ENCODE peak calls at places on chromosomes 5 and 9, in five cellular contexts. O is tibial nerve; Z is ovary; X is effector memory CD4-positive, alpha-beta T cell; S is aorta. M is an unnamed sample.
A peak's percentile ranks its signal among the peaks of the same experiment; 100 is the strongest.

GRCh38 chr9:68631811-68632210 is 73.2 kb upstream of the PIP5K1B start:
- DNase-seq in O (no peak), Z (no peak), X (no peak), S (no peak), M (no peak)

GRCh38 chr9:94782367-94783120 is 56.0 kb downstream of the AOPEP start:
- DNase-seq in O (no peak), Z (no peak), X (no peak), S (no peak), M (no peak)

GRCh38 chr5:156778139-156778696 is 71.9 kb upstream of the PPP1R2B start:
- DNase-seq in O (no peak), Z (no peak), X (no peak), S (no peak), M (no peak)

GRCh38 chr5:125326114-125326513 is 579.7 kb upstream of the ZNF608 start:
- DNase-seq in O (peak; percentile 46), Z (no peak), X (no peak), S (no peak), M (peak; percentile 87)

GRCh38 chr5:113378960-113379541 is 55.7 kb downstream of the TSSK1B start:
- DNase-seq in O (peak; percentile 56), Z (peak; percentile 35), X (peak; percentile 6), S (peak; percentile 58), M (peak; percentile 75)

GRCh38 chr9:91275641-91276040 is 86.1 kb downstream of the AUH start:
- DNase-seq in O (no peak), Z (no peak), X (no peak), S (no peak), M (no peak)

GRCh38 chr5:109416882-109417281 is 7.1 kb upstream of the PJA2 start:
- DNase-seq in O (no peak), Z (no peak), X (no peak), S (no peak), M (no peak)

GRCh38 chr9:125942111-125942510 is 194.9 kb downstream of the PBX3 start:
- DNase-seq in O (no peak), Z (no peak), X (no peak), S (no peak), M (peak; percentile 28)

GRCh38 chr9:132295181-132295580 is 59.6 kb downstream of the SETX start:
- DNase-seq in O (no peak), Z (no peak), X (no peak), S (no peak), M (no peak)

GRCh38 chr5:160001457-160001856 is 7.5 kb upstream of the TTC1 start:
- DNase-seq in O (no peak), Z (no peak), X (no peak), S (no peak), M (no peak)

GRCh38 chr9:8799231-8800014 is 999.8 kb upstream of the DMAC1 start:
- DNase-seq in O (no peak), Z (no peak), X (no peak), S (no peak), M (no peak)

GRCh38 chr5:102722930-102723329 is 32.2 kb upstream of the PAM start:
- DNase-seq in O (no peak), Z (no peak), X (no peak), S (no peak), M (peak; percentile 28)

GRCh38 chr5:61450170-61450815 is 118.2 kb downstream of the ZSWIM6 start:
- DNase-seq in O (peak; percentile 43), Z (no peak), X (no peak), S (peak; percentile 42), M (peak; percentile 80)

DNA sequence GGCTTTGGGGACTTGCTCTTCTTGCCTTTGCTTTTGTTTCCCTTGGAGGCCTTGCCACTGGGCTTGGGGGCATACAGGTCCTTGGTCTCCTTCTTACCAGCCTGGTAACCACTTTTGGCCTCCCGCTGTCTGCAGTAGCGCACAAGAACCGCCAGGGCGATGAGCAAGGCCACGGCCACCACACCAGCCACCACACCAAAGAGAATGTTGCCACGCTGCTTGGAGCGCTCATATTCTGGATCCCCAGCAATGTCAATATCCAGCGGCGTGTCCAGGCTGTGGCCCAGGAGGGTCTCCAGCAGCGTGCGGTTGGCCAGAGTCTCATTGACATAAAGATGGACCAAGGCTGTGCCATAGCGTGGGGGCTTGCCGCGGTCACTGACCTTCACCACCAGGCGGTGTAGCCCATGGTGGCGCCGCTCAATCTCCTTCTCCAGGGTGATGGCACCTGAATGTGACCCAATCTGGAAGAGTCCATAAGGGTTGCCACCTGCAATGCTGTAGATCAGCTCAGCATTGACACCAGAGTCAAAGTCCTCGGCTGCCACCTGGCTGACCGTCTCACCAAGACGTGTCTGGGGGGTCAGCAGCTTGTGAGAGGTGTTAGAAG is 14.5 kb downstream of the PCDH1 start:
- DNase-seq in O (no peak), Z (no peak), X (no peak), S (no peak), M (no peak)
- H3K4me3 ChIP-seq in O (no peak overlapping the region), Z (no peak overlapping the region), X (no peak overlapping the region), S (no peak overlapping the region), M (no peak overlapping the region)

GRCh38 chr9:96553070-96553469 is 66.6 kb downstream of the CDC14B start:
- DNase-seq in O (no peak), Z (no peak), X (no peak), S (no peak), M (peak; percentile 68)
- H3K4me3 ChIP-seq in O (no peak overlapping the region), Z (no peak overlapping the region), X (no peak overlapping the region), S (no peak overlapping the region), M (no peak overlapping the region)

GRCh38 chr5:171340491-171340890 is 31.4 kb downstream of the TLX3 start:
- DNase-seq in O (no peak), Z (no peak), X (no peak), S (no peak), M (no peak)
- H3K4me3 ChIP-seq in O (no peak overlapping the region), Z (no peak overlapping the region), X (no peak overlapping the region), S (no peak overlapping the region), M (no peak overlapping the region)

GRCh38 chr9:134396258-134396742 is 70.0 kb downstream of the RXRA start:
- DNase-seq in O (no peak), Z (no peak), X (peak; percentile 40), S (no peak), M (no peak)

GRCh38 chr9:134398756-134399155 is 72.5 kb downstream of the RXRA start:
- DNase-seq in O (no peak), Z (no peak), X (no peak), S (no peak), M (no peak)

GRCh38 chr9:134395002-134395517 is 68.8 kb downstream of the RXRA start:
- DNase-seq in O (no peak), Z (no peak), X (no peak), S (no peak), M (no peak)

GRCh38 chr9:134395727-134396257 is 69.5 kb downstream of the RXRA start:
- DNase-seq in O (no peak), Z (no peak), X (no peak), S (no peak), M (no peak)

GRCh38 chr9:134396825-134397224 is 70.6 kb downstream of the RXRA start:
- DNase-seq in O (no peak), Z (no peak), X (peak; percentile 51), S (peak; percentile 72), M (no peak)
- H3K4me3 ChIP-seq in O (no peak overlapping the region), Z (no peak overlapping the region), X (peak overlapping the region; percentile 62), S (no peak overlapping the region), M (no peak overlapping the region)

GRCh38 chr5:136619556-136619955 is 254.2 kb upstream of the TRPC7 start:
- DNase-seq in O (no peak), Z (no peak), X (no peak), S (no peak), M (no peak)

GRCh38 chr5:136621743-136622142 is 256.4 kb upstream of the TRPC7 start:
- DNase-seq in O (no peak), Z (no peak), X (no peak), S (no peak), M (no peak)

GRCh38 chr5:136615251-136615650 is 249.9 kb upstream of the TRPC7 start:
- DNase-seq in O (no peak), Z (no peak), X (no peak), S (no peak), M (no peak)

GRCh38 chr5:136622737-136623136 is 257.4 kb upstream of the TRPC7 start:
- DNase-seq in O (no peak), Z (no peak), X (no peak), S (no peak), M (peak; percentile 43)

GRCh38 chr5:136620016-136620419 is 254.7 kb upstream of the TRPC7 start:
- DNase-seq in O (no peak), Z (no peak), X (no peak), S (no peak), M (peak; percentile 38)
- H3K4me3 ChIP-seq in O (no peak overlapping the region), Z (no peak overlapping the region), X (no peak overlapping the region), S (no peak overlapping the region), M (no peak overlapping the region)

GRCh38 chr9:36415822-36416515 is 15.9 kb upstream of the RNF38 start:
- DNase-seq in O (no peak), Z (no peak), X (no peak), S (no peak), M (no peak)
- H3K4me3 ChIP-seq in O (no peak overlapping the region), Z (no peak overlapping the region), X (no peak overlapping the region), S (no peak overlapping the region), M (no peak overlapping the region)